ENCODE peak calls at places on chromosomes 16 and 17, in six cellular contexts. B is CD4-positive, alpha-beta T cell; I is heart left ventricle; P is fibroblast of the aortic adventitia; X is mesothelial cell of epicardium; L is GM06990. U is an unnamed sample.

GRCh38 chr16:76579277-76579676 is 302.1 kb downstream of the CNTNAP4 start:
- DNase-seq in B (no peak), I (no peak), P (no peak), X (no peak), L (no peak), U (no peak)

GRCh38 chr17:35913611-35914010 is 17.0 kb downstream of the RDM1 start:
- DNase-seq in B (no peak), I (no peak), P (no peak), X (no peak), L (no peak), U (no peak)

GRCh38 chr16:46762583-46762982 is 14.4 kb upstream of the MYLK3 start:
- DNase-seq in B (no peak), I (no peak), P (no peak), X (no peak), L (no peak), U (no peak)

GRCh38 chr16:81486555-81487061 is 42.0 kb downstream of the CMIP start:
- DNase-seq in B (no peak), I (peak; percentile 42), P (peak; percentile 99), X (no peak), L (no peak), U (no peak)

GRCh38 chr16:49120631-49121030 is 161.0 kb downstream of the CBLN1 start:
- DNase-seq in B (no peak), I (no peak), P (no peak), X (no peak), L (no peak), U (no peak)

GRCh38 chr16:30113031-30113710 is at the start of gene GDPD3:
- DNase-seq in B (no peak), I (no peak), P (peak; percentile 28), X (no peak), L (peak; percentile 31), U (no peak)

GRCh38 chr17:46895171-46895570 is 27.8 kb upstream of the GOSR2 start:
- DNase-seq in B (no peak), I (no peak), P (no peak), X (no peak), L (no peak), U (no peak)

GRCh38 chr17:55582910-55583309 is 71.7 kb upstream of the SMIM36 start:
- DNase-seq in B (no peak), I (no peak), P (no peak), X (no peak), L (no peak), U (no peak)

GRCh38 chr17:62216847-62217246 is 151.8 kb upstream of the MED13 start:
- DNase-seq in B (no peak), I (no peak), P (no peak), X (no peak), L (no peak), U (no peak)

GRCh38 chr16:57824880-57825279 is 22.6 kb upstream of the KIFC3 start:
- DNase-seq in B (no peak), I (no peak), P (no peak), X (no peak), L (no peak), U (no peak)

GRCh38 chr16:19210175-19210924 is 42.3 kb downstream of the SYT17 start:
- DNase-seq in B (no peak), I (no peak), P (no peak), X (no peak), L (peak; percentile 82), U (no peak)

GRCh38 chr17:57919912-57920311 is 35.3 kb downstream of the CUEDC1 start:
- DNase-seq in B (no peak), I (no peak), P (no peak), X (no peak), L (no peak), U (no peak)

GRCh38 chr17:11871773-11872172 is 125.5 kb downstream of the ZNF18 start:
- DNase-seq in B (no peak), I (no peak), P (no peak), X (no peak), L (no peak), U (no peak)

GRCh38 chr17:46072998-46073397 is 73.9 kb downstream of the STH start:
- DNase-seq in B (no peak), I (no peak), P (peak; percentile 74), X (no peak), L (no peak), U (no peak)

GRCh38 chr17:45430006-45430737 is 2.5 kb downstream of the ARHGAP27 start:
- DNase-seq in B (no peak), I (no peak), P (no peak), X (no peak), L (no peak), U (no peak)

GRCh38 chr17:73510981-73511442 is 133.2 kb downstream of the SDK2 start:
- DNase-seq in B (no peak), I (no peak), P (no peak), X (no peak), L (no peak), U (no peak)

GRCh38 chr17:11583306-11583992 is 14.8 kb upstream of the DNAH9 start:
- DNase-seq in B (no peak), I (no peak), P (no peak), X (no peak), L (no peak), U (no peak)

GRCh38 chr17:48954300-48954755 is 9.7 kb upstream of the SNF8 start:
- DNase-seq in B (no peak), I (no peak), P (peak; percentile 56), X (no peak), L (no peak), U (no peak)

GRCh38 chr17:81866440-81867122 is 4.6 kb downstream of the ARHGDIA start:
- DNase-seq in B (no peak), I (no peak), P (peak; percentile 27), X (no peak), L (no peak), U (no peak)

GRCh38 chr17:78759969-78760352 is 22.1 kb downstream of the CYTH1 start:
- DNase-seq in B (no peak), I (no peak), P (no peak), X (no peak), L (no peak), U (no peak)

GRCh38 chr17:47286198-47286914 is 32.7 kb downstream of the ITGB3 start:
- DNase-seq in B (no peak), I (no peak), P (no peak), X (no peak), L (peak; percentile 83), U (no peak)

GRCh38 chr16:74035816-74036215 is 260.8 kb upstream of the PSMD7 start:
- DNase-seq in B (no peak), I (no peak), P (no peak), X (no peak), L (no peak), U (no peak)
- TF ChIP-seq CTCF in B (no peak), I (no peak), P (no peak), X (no peak), L (peak; percentile 25), U (no peak)

DNA sequence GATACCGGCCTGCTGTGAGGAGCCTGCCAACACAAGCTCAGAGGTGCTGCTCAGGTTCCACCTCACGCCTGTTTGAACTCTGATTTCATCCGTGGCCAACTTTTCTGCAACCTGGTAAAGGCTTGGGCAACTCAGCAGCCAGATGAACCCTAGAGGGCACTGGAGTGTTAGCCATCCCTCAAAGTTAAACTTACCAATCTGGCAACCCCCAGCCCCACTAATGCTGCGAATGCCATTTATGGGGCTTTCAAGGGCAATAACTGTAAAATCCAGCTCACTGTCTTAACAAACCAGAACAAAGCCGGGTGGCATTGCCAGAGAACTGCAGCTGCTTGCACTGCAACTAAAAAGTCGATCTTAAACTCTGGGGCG is 105.5 kb downstream of the AXIN2 start:
- DNase-seq in B (peak; percentile 5), I (peak; percentile 15), P (peak; percentile 32), X (no peak), L (no peak), U (no peak)
- TF ChIP-seq CTCF in B (peak; percentile 45), I (peak; percentile 8), P (peak; percentile 46), X (no peak), L (peak; percentile 25), U (no peak)

GRCh38 chr17:31443386-31443785 is 51.9 kb downstream of the RAB11FIP4 start:
- DNase-seq in B (no peak), I (no peak), P (no peak), X (no peak), L (no peak), U (no peak)

GRCh38 chr17:31444026-31444425 is 52.6 kb downstream of the RAB11FIP4 start:
- DNase-seq in B (no peak), I (no peak), P (peak; percentile 42), X (no peak), L (no peak), U (no peak)

GRCh38 chr17:31448467-31449077 is 57.1 kb downstream of the RAB11FIP4 start:
- DNase-seq in B (no peak), I (no peak), P (peak; percentile 77), X (no peak), L (no peak), U (no peak)

GRCh38 chr17:31449746-31450145 is 58.3 kb downstream of the RAB11FIP4 start:
- DNase-seq in B (no peak), I (no peak), P (no peak), X (no peak), L (no peak), U (no peak)

GRCh38 chr17:31446195-31446967 is 54.9 kb downstream of the RAB11FIP4 start:
- DNase-seq in B (no peak), I (no peak), P (no peak), X (no peak), L (no peak), U (no peak)
- TF ChIP-seq CTCF in B (no peak), I (no peak), P (no peak), X (no peak), L (peak; percentile 11), U (no peak)

DNA sequence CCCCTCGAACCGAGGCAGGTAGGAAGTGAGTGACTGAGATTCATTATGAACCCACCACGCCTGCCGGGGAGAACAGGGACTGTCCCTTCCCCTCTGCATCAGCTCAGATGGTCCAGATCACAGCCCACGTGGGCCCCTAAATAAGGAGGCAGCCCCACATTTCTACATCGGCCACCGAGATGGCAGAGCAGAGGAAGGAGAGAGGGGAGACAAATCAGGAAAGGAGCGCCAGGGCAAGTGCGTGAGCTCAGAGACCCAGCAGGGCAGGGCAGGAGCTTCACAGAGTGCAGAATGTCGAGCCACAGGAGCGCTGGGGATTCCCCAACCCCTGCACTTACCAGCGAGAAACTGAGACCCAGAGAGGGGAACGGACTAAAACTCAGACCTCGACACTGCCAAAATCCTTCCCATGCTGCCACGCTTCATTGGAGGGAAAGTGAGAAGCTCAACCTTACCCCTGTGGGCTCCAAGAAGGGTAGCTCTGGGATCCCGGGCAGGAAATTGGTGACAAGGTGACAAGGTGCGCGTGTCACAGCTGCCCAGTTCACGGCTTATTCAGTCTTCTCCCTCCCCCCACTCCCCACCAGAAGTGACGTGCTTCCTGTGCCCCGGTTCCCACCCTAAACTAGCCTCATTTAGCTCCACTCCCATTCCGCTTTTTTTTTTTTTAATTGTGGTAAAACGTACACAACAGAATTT is at the start of gene ICAM2:
- DNase-seq in B (peak; percentile 82), I (peak; percentile 81), P (no peak), X (peak; percentile 28), L (peak; percentile 85), U (no peak)
- TF ChIP-seq CTCF in B (no peak), I (no peak), P (no peak), X (no peak), L (no peak), U (no peak)

U was measured in omental fat pad.